ENCODE peak calls at places on chromosomes 1 and 21, in four cellular contexts. G is WTC11, O is K562, N is HepG2. H is an unnamed sample.

GRCh38 chr1:241631674-241632073 is 8.5 kb downstream of the CHML start:
- DNase-seq in O (no peak), N (no peak), G (no peak), H (no peak)

GRCh38 chr1:185388346-185388745 is 71.3 kb upstream of the IVNS1ABP start:
- DNase-seq in G (no peak), N (no peak), O (no peak), H (no peak)

GRCh38 chr1:12617901-12618660 is at the start of gene DHRS3:
- DNase-seq in G (peak; percentile 80), O (peak; percentile 90), N (peak; percentile 83), H (peak; percentile 81)

GRCh38 chr1:162992945-162993344 is 76.2 kb upstream of the RGS4 start:
- DNase-seq in O (no peak), N (no peak), G (no peak), H (no peak)

GRCh38 chr1:179926494-179927205 is 28.0 kb upstream of the CEP350 start:
- DNase-seq in N (no peak), O (no peak), G (no peak), H (no peak)

GRCh38 chr1:112507896-112508241 is 896 bp upstream of the WNT2B start:
- DNase-seq in N (no peak), G (peak; percentile 76), O (peak; percentile 54), H (peak; percentile 65)

GRCh38 chr1:201900476-201900875 is 11.8 kb downstream of the SHISA4 start:
- DNase-seq in O (no peak), N (no peak), G (no peak), H (no peak)

GRCh38 chr1:58157281-58157680 is 389.2 kb downstream of the OMA1 start:
- DNase-seq in N (no peak), O (no peak), G (no peak), H (no peak)

GRCh38 chr1:107358611-107359342 is 217.9 kb downstream of the NTNG1 start:
- DNase-seq in N (no peak), O (no peak), G (no peak), H (no peak)

GRCh38 chr1:1899266-1899966 is 8.5 kb upstream of the GNB1 start:
- DNase-seq in N (peak; percentile 69), O (no peak), G (no peak), H (no peak)

GRCh38 chr1:65141394-65141793 is 6.6 kb upstream of the AK4 start:
- DNase-seq in G (no peak), O (no peak), N (no peak), H (no peak)

GRCh38 chr1:229342902-229343587 is at the start of gene CCSAP:
- DNase-seq in G (peak; percentile 51), O (peak; percentile 76), N (peak; percentile 19), H (peak; percentile 62)

GRCh38 chr1:11967028-11967547 is 13.2 kb upstream of the MFN2 start:
- DNase-seq in G (peak; percentile 78), N (peak; percentile 89), O (peak; percentile 50), H (peak; percentile 64)

GRCh38 chr1:43402055-43402865 is 12.6 kb downstream of the SZT2 start:
- DNase-seq in N (no peak), G (no peak), O (peak; percentile 28), H (no peak)

GRCh38 chr1:188476606-188477005 is 1647.9 kb downstream of the PLA2G4A start:
- DNase-seq in G (no peak), N (no peak), O (no peak), H (no peak)

GRCh38 chr1:2014726-2015382 is 4.3 kb upstream of the GABRD start:
- DNase-seq in G (no peak), N (no peak), O (no peak), H (no peak)

GRCh38 chr1:101276818-101277217 is 40.0 kb downstream of the S1PR1 start:
- DNase-seq in O (no peak), N (no peak), G (no peak), H (no peak)

GRCh38 chr1:180510882-180511281 is 8.5 kb upstream of the ACBD6 start:
- DNase-seq in G (no peak), O (no peak), N (no peak), H (no peak)

GRCh38 chr21:38688068-38688467 is 117.7 kb upstream of the ETS2 start:
- DNase-seq in O (no peak), N (no peak), G (no peak), H (no peak)

GRCh38 chr1:112981461-112982233 is 25.7 kb upstream of the SLC16A1 start:
- DNase-seq in N (no peak), G (no peak), O (no peak), H (no peak)

GRCh38 chr1:42176902-42177519 is 12.5 kb upstream of the GUCA2A start:
- DNase-seq in O (peak; percentile 66), G (peak; percentile 58), N (peak; percentile 51), H (peak; percentile 51)

GRCh38 chr1:232974971-232975370 is 24.6 kb downstream of the NTPCR start:
- DNase-seq in G (no peak), N (no peak), O (no peak), H (no peak)

GRCh38 chr1:64574301-64574700 is 104.4 kb downstream of the CACHD1 start:
- DNase-seq in N (no peak), G (no peak), O (no peak), H (no peak)

GRCh38 chr1:81670286-81670685 is 130.4 kb upstream of the ADGRL2 start:
- DNase-seq in O (no peak), N (no peak), G (no peak), H (no peak)

GRCh38 chr1:52952112-52952511 is 25.0 kb downstream of the SCP2 start:
- DNase-seq in O (no peak), N (no peak), G (no peak), H (no peak)

GRCh38 chr1:70487910-70488665 is 77.0 kb downstream of the CTH start:
- DNase-seq in N (peak; percentile 43), O (peak; percentile 17), G (peak; percentile 47), H (peak; percentile 71)

GRCh38 chr1:36109041-36109679 is 15.9 kb downstream of the COL8A2 start:
- DNase-seq in N (no peak), G (no peak), O (no peak), H (no peak)

GRCh38 chr1:245956225-245956624 is 550.9 kb downstream of the SMYD3 start:
- DNase-seq in G (no peak), N (no peak), O (no peak), H (no peak)

GRCh38 chr1:67963263-67963662 is 87.2 kb downstream of the DIRAS3 start:
- DNase-seq in O (no peak), N (no peak), G (no peak), H (no peak)

GRCh38 chr1:95369985-95370670 is 136.1 kb downstream of the RWDD3 start:
- DNase-seq in O (peak; percentile 15), N (peak; percentile 51), G (no peak), H (no peak)

GRCh38 chr1:40432644-40433385 is 17.5 kb upstream of the ZFP69B start:
- DNase-seq in O (no peak), G (no peak), N (no peak), H (no peak)

GRCh38 chr1:116075981-116076380 is 35.2 kb upstream of the MAB21L3 start:
- DNase-seq in O (no peak), N (no peak), G (no peak), H (no peak)

GRCh38 chr1:6002714-6003501 is 10.7 kb upstream of the NPHP4 start:
- DNase-seq in O (no peak), N (peak; percentile 48), G (peak; percentile 13), H (no peak)

GRCh38 chr1:94936861-94937620 is 10.1 kb upstream of the CNN3 start:
- DNase-seq in O (no peak), G (no peak), N (no peak), H (no peak)

GRCh38 chr1:10685851-10686403 is 110.5 kb downstream of the CASZ1 start:
- DNase-seq in O (no peak), N (peak; percentile 93), G (no peak), H (no peak)

GRCh38 chr1:43847290-43847689 is 86.3 kb upstream of the ARTN start:
- DNase-seq in O (no peak), G (no peak), N (no peak), H (no peak)

GRCh38 chr1:168121314-168122029 is 15.3 kb downstream of the GPR161 start:
- DNase-seq in G (no peak), N (no peak), O (no peak), H (no peak)

GRCh38 chr1:185257947-185258203 is 59.2 kb downstream of the IVNS1ABP start:
- DNase-seq in G (no peak), N (no peak), O (no peak), H (no peak)

GRCh38 chr1:186566140-186566850 is 105.4 kb upstream of the PDC start:
- DNase-seq in O (no peak), N (no peak), G (no peak), H (no peak)
- TF ChIP-seq ELF4 in O (no peak), N (no peak), G (no peak), H (no peak)

GRCh38 chr1:167119696-167120095 is 25.8 kb downstream of the STYXL2 start:
- DNase-seq in O (no peak), G (no peak), N (no peak), H (no peak)
- TF ChIP-seq ELF4 in O (no peak), G (no peak), N (no peak), H (no peak)

GRCh38 chr1:228010921-228011320 is 4.1 kb downstream of the WNT3A start:
- DNase-seq in O (no peak), G (no peak), N (no peak), H (peak; percentile 6)

GRCh38 chr1:228013322-228014234 is 6.8 kb downstream of the WNT3A start:
- DNase-seq in N (no peak), O (no peak), G (no peak), H (peak; percentile 6)

GRCh38 chr1:228014235-228014930 is 7.6 kb downstream of the WNT3A start:
- DNase-seq in N (no peak), G (no peak), O (peak; percentile 10), H (peak; percentile 18)

GRCh38 chr1:228011721-228012311 is 5.0 kb downstream of the WNT3A start:
- DNase-seq in G (no peak), N (no peak), O (no peak), H (peak; percentile 7)

DNA sequence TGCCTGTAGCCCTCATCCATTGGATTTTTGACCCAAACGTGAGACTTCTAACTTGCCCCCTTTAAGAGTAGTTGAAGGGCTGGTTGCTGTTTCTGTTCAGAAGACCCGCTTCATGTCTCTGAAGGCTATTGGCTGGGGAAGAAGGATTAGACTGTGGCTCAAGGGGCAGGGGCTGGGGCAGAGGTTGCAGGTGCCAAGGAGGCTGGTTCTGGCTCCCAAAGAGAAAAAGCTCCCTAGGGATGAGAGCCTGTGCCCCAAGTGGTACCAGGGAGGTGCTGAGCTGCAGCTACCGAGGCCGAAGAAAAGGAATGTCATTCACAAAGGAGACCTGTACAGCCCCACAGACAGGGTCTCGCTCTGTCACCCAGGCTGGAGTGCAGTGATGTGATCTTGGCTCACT is 5.8 kb downstream of the WNT3A start:
- DNase-seq in N (no peak), O (no peak), G (no peak), H (no peak)
- TF ChIP-seq ELF4 in N (no peak), O (no peak), G (no peak), H (no peak)

DNA sequence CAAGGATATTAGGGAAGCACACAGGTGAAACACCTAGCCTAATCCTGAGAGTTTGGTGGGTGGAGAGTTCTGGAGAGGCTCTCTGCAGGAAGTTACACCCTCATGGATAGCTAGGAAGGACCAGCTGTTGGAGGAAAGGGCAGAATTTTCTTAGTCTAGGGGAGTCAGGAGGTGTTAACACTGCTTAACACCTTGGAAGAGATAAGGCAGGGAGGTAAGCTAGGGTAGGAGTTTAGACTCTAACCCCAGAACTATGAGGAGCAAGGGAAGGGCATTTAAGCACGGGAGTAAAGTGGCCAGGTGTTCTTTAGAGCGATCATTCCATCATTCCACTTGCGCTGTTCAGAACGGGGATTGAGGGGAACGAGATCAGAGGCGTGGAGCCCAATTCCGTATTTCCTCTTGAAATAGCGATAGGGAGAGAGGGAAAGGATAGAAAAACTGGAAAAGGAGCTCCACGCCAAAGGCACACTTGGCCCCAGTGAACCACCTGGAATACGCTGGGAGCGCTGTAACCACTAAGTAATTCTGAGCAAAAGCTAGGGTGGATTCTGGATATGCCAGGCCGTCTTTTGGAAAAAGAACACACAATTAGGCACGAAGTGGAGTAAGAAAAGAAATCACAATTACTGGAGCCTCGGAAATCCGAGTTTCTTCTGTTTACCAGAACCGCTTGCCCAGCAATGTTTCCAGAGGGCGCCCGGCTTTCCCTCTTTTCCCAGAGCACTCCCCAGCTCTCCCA is 1.5 kb upstream of the GPR137B start:
- DNase-seq in O (no peak), N (no peak), G (no peak), H (no peak)
- TF ChIP-seq ELF4 in O (no peak), N (no peak), G (no peak), H (no peak)